ENCODE peak calls at places on chromosome 3, in nine cellular contexts. E, S, M, R, F, C, K, Q and N are unnamed samples.

GRCh38 chr3:46027021-46027705 is at the start of gene XCR1:
- DNase-seq in E (no peak), S (no peak), M (no peak), R (no peak), F (no peak), C (no peak), K (no peak), Q (no peak), N (no peak)

GRCh38 chr3:16793321-16793720 is 91.4 kb upstream of the PLCL2 start:
- DNase-seq in E (no peak), S (no peak), M (no peak), R (no peak), F (no peak), C (no peak), K (no peak), Q (no peak), N (no peak)

GRCh38 chr3:66406186-66406585 is 94.6 kb downstream of the LRIG1 start:
- DNase-seq in E (no peak), S (no peak), M (peak; percentile 60), R (no peak), F (no peak), C (no peak), K (no peak), Q (no peak), N (no peak)

GRCh38 chr3:45488581-45488980 is 100.2 kb downstream of the LARS2 start:
- DNase-seq in E (no peak), S (no peak), M (no peak), R (no peak), F (no peak), C (no peak), K (no peak), Q (no peak), N (no peak)

GRCh38 chr3:129315386-129315991 is 36.8 kb downstream of the HMCES start:
- DNase-seq in E (peak; percentile 23), S (no peak), M (peak; percentile 33), R (peak; percentile 41), F (no peak), C (peak; percentile 65), K (peak; percentile 55), Q (no peak), N (peak; percentile 62)

GRCh38 chr3:122795674-122795969 is 753 bp downstream of the SLC49A4 start:
- DNase-seq in E (peak; percentile 9), S (no peak), M (no peak), R (no peak), F (no peak), C (no peak), K (no peak), Q (no peak), N (no peak)

GRCh38 chr3:50550079-50550736 is 17.3 kb downstream of the C3orf18 start:
- DNase-seq in E (no peak), S (peak; percentile 66), M (peak; percentile 31), R (peak; percentile 58), F (peak; percentile 71), C (peak; percentile 48), K (peak; percentile 63), Q (no peak), N (peak; percentile 74)

GRCh38 chr3:112519424-112520001 is 20.2 kb upstream of the BTLA start:
- DNase-seq in E (peak; percentile 77), S (peak; percentile 49), M (peak; percentile 2), R (peak; percentile 70), F (peak; percentile 42), C (peak; percentile 66), K (no peak), Q (peak; percentile 50), N (no peak)

GRCh38 chr3:49025005-49025792 is 3.3 kb downstream of the NDUFAF3 start:
- DNase-seq in E (peak; percentile 32), S (no peak), M (no peak), R (no peak), F (no peak), C (no peak), K (no peak), Q (no peak), N (no peak)

GRCh38 chr3:178856804-178857203 is 214.8 kb downstream of the ZMAT3 start:
- DNase-seq in E (peak; percentile 57), S (no peak), M (no peak), R (no peak), F (no peak), C (no peak), K (no peak), Q (no peak), N (no peak)

GRCh38 chr3:187368765-187369450 is 723 bp downstream of the RTP4 start:
- DNase-seq in E (no peak), S (no peak), M (no peak), R (peak; percentile 5), F (no peak), C (peak; percentile 8), K (no peak), Q (no peak), N (no peak)

GRCh38 chr3:44476181-44476599 is 1.3 kb downstream of the ZNF445 start:
- DNase-seq in E (peak; percentile 84), S (no peak), M (no peak), R (peak; percentile 30), F (no peak), C (peak; percentile 23), K (no peak), Q (no peak), N (no peak)

GRCh38 chr3:12999147-13000140 is 73.8 kb downstream of the IQSEC1 start:
- DNase-seq in E (no peak), S (no peak), M (no peak), R (no peak), F (no peak), C (no peak), K (peak; percentile 41), Q (no peak), N (no peak)

GRCh38 chr3:96970211-96970610 is 155.8 kb downstream of the EPHA6 start:
- DNase-seq in E (peak; percentile 36), S (no peak), M (no peak), R (no peak), F (no peak), C (no peak), K (no peak), Q (no peak), N (no peak)

GRCh38 chr3:139227165-139227564 is 116.7 kb upstream of the MRPS22 start:
- DNase-seq in E (no peak), S (no peak), M (peak; percentile 1), R (no peak), F (no peak), C (no peak), K (peak; percentile 94), Q (no peak), N (no peak)

GRCh38 chr3:178966299-178967183 is 105.1 kb downstream of the ZMAT3 start:
- DNase-seq in E (peak; percentile 35), S (peak; percentile 12), M (no peak), R (no peak), F (no peak), C (no peak), K (peak; percentile 38), Q (no peak), N (no peak)

GRCh38 chr3:126682046-126682445 is 22.0 kb upstream of the CHCHD6 start:
- DNase-seq in E (no peak), S (no peak), M (no peak), R (no peak), F (no peak), C (no peak), K (no peak), Q (no peak), N (no peak)

GRCh38 chr3:137324114-137324513 is 366.3 kb downstream of the IL20RB start:
- DNase-seq in E (no peak), S (no peak), M (no peak), R (no peak), F (no peak), C (no peak), K (no peak), Q (no peak), N (no peak)